ENCODE peak calls at places on chromosomes 11 and 22, in four cellular contexts. W is effector memory CD8-positive, alpha-beta T cell; I is Ammon's horn; Q is HAP-1. E is an unnamed sample.
A peak's percentile ranks its signal among the peaks of the same experiment; 100 is the strongest.

GRCh38 chr11:128434411-128434810 is 152.9 kb downstream of the ETS1 start:
- DNase-seq in W (no peak), I (no peak), Q (no peak), E (no peak)

GRCh38 chr22:30887418-30887817 is 81.2 kb downstream of the MORC2 start:
- DNase-seq in Q (no peak), W (no peak), I (no peak), E (no peak)

GRCh38 chr11:125903753-125904659 is at the start of gene DDX25:
- DNase-seq in W (no peak), Q (peak; percentile 45), I (peak; percentile 79), E (peak; percentile 89)

GRCh38 chr22:48464246-48464645 is 1363.4 kb downstream of the BRD1 start:
- DNase-seq in I (no peak), Q (no peak), W (no peak), E (no peak)

GRCh38 chr11:6298605-6299004 is 21.7 kb downstream of the CAVIN3 start:
- DNase-seq in W (no peak), Q (no peak), I (no peak), E (no peak)

GRCh38 chr11:124075841-124076571 is 34.9 kb upstream of the OR10G7 start:
- DNase-seq in I (peak; percentile 54), W (no peak), Q (no peak), E (no peak)

GRCh38 chr22:41398921-41399320 is 17.2 kb downstream of the TEF start:
- DNase-seq in Q (no peak), I (no peak), W (no peak), E (no peak)

GRCh38 chr11:66478823-66479740 is 1.2 kb upstream of the DPP3 start:
- DNase-seq in Q (no peak), W (peak; percentile 10), I (no peak), E (no peak)

GRCh38 chr11:86145439-86146156 is 76.7 kb upstream of the PICALM start:
- DNase-seq in Q (no peak), I (no peak), W (no peak), E (no peak)

GRCh38 chr11:60795291-60795690 is 10.2 kb downstream of the MS4A10 start:
- DNase-seq in Q (no peak), W (no peak), I (no peak), E (no peak)

GRCh38 chr22:50092342-50092741 is 2.5 kb downstream of the MOV10L1 start:
- DNase-seq in W (no peak), Q (no peak), I (no peak), E (no peak)

GRCh38 chr11:63745304-63746170 is 23.0 kb downstream of the ZFTA start:
- DNase-seq in W (no peak), I (peak; percentile 33), Q (peak; percentile 26), E (no peak)

GRCh38 chr11:32527776-32528175 is 55.9 kb upstream of the EIF3M start:
- DNase-seq in W (no peak), I (peak; percentile 37), Q (no peak), E (no peak)

GRCh38 chr11:130094614-130095013 is 24.9 kb downstream of the APLP2 start:
- DNase-seq in I (peak; percentile 61), W (no peak), Q (no peak), E (no peak)

GRCh38 chr11:33303541-33303940 is 46.4 kb downstream of the HIPK3 start:
- DNase-seq in I (no peak), Q (no peak), W (no peak), E (peak; percentile 65)

GRCh38 chr22:43136801-43137200 is 6.4 kb downstream of the MCAT start:
- DNase-seq in W (no peak), I (no peak), Q (no peak), E (no peak)

GRCh38 chr11:19185516-19186052 is 16.2 kb downstream of the CSRP3 start:
- DNase-seq in Q (no peak), I (no peak), W (no peak), E (no peak)